ENCODE peak calls at places on chromosomes 12 and 14, in seven cellular contexts. One of them, this sample, is unnamed.

GRCh38 chr12:46384451-46385301 is 12.1 kb upstream of the SLC38A2 start:
- DNase-seq in type B pancreatic cell: no peak
- DNase-seq in kidney: no peak
- DNase-seq in heart right ventricle: no peak
- DNase-seq in A549: no peak
- DNase-seq in GM06990: no peak
- DNase-seq in tibial artery: no peak
- DNase-seq in this sample: no peak

GRCh38 chr12:17511369-17511768 is 578.6 kb downstream of the RERGL start:
- DNase-seq in type B pancreatic cell: no peak
- DNase-seq in kidney: no peak
- DNase-seq in heart right ventricle: no peak
- DNase-seq in A549: peak
- DNase-seq in GM06990: no peak
- DNase-seq in tibial artery: no peak
- DNase-seq in this sample: no peak

GRCh38 chr14:105314287-105315185 is at the start of gene PACS2:
- DNase-seq in type B pancreatic cell: peak
- DNase-seq in kidney: peak
- DNase-seq in heart right ventricle: peak
- DNase-seq in A549: peak
- DNase-seq in GM06990: peak
- DNase-seq in tibial artery: peak
- DNase-seq in this sample: peak

GRCh38 chr12:132502149-132502881 is 12.4 kb downstream of the FBRSL1 start:
- DNase-seq in type B pancreatic cell: no peak
- DNase-seq in kidney: no peak
- DNase-seq in heart right ventricle: no peak
- DNase-seq in A549: no peak
- DNase-seq in GM06990: no peak
- DNase-seq in tibial artery: no peak
- DNase-seq in this sample: no peak

GRCh38 chr12:52246720-52247621 is 13.9 kb downstream of the KRT7 start:
- DNase-seq in type B pancreatic cell: no peak
- DNase-seq in kidney: no peak
- DNase-seq in heart right ventricle: no peak
- DNase-seq in A549: peak
- DNase-seq in GM06990: no peak
- DNase-seq in tibial artery: no peak
- DNase-seq in this sample: no peak

GRCh38 chr12:55681142-55682077 is 26.3 kb downstream of the ITGA7 start:
- DNase-seq in type B pancreatic cell: no peak
- DNase-seq in kidney: peak
- DNase-seq in heart right ventricle: peak
- DNase-seq in A549: peak
- DNase-seq in GM06990: no peak
- DNase-seq in tibial artery: peak
- DNase-seq in this sample: peak

GRCh38 chr14:70655110-70655826 is 13.6 kb downstream of the TTC9 start:
- DNase-seq in type B pancreatic cell: no peak
- DNase-seq in kidney: no peak
- DNase-seq in heart right ventricle: no peak
- DNase-seq in A549: no peak
- DNase-seq in GM06990: peak
- DNase-seq in tibial artery: no peak
- DNase-seq in this sample: no peak

GRCh38 chr14:69056389-69056788 is 77.3 kb upstream of the ACTN1 start:
- DNase-seq in type B pancreatic cell: no peak
- DNase-seq in kidney: no peak
- DNase-seq in heart right ventricle: no peak
- DNase-seq in A549: no peak
- DNase-seq in GM06990: no peak
- DNase-seq in tibial artery: no peak
- DNase-seq in this sample: no peak

GRCh38 chr14:88242426-88242825 is 80.6 kb downstream of the KCNK10 start:
- DNase-seq in type B pancreatic cell: no peak
- DNase-seq in kidney: no peak
- DNase-seq in heart right ventricle: no peak
- DNase-seq in A549: no peak
- DNase-seq in GM06990: no peak
- DNase-seq in tibial artery: no peak
- DNase-seq in this sample: no peak

GRCh38 chr12:7678744-7679143 is 13.0 kb upstream of the APOBEC1 start:
- DNase-seq in type B pancreatic cell: no peak
- DNase-seq in kidney: no peak
- DNase-seq in heart right ventricle: no peak
- DNase-seq in A549: no peak
- DNase-seq in GM06990: no peak
- DNase-seq in tibial artery: no peak
- DNase-seq in this sample: no peak
- TF ChIP-seq CTCF in type B pancreatic cell: no peak
- TF ChIP-seq CTCF in kidney: no peak
- TF ChIP-seq CTCF in heart right ventricle: no peak
- TF ChIP-seq CTCF in A549: no peak
- TF ChIP-seq CTCF in GM06990: no peak
- TF ChIP-seq CTCF in tibial artery: no peak
- TF ChIP-seq CTCF in this sample: no peak

GRCh38 chr12:120444676-120445075 is 1.5 kb downstream of the TRIAP1 start:
- DNase-seq in type B pancreatic cell: no peak
- DNase-seq in kidney: no peak
- DNase-seq in heart right ventricle: no peak
- DNase-seq in A549: no peak
- DNase-seq in GM06990: no peak
- DNase-seq in tibial artery: no peak
- DNase-seq in this sample: no peak

GRCh38 chr12:120438495-120439198 is 734 bp downstream of the COX6A1 start:
- DNase-seq in type B pancreatic cell: no peak
- DNase-seq in kidney: no peak
- DNase-seq in heart right ventricle: no peak
- DNase-seq in A549: no peak
- DNase-seq in GM06990: peak
- DNase-seq in tibial artery: no peak
- DNase-seq in this sample: no peak

GRCh38 chr12:120437735-120438494 is at the start of gene COX6A1:
- DNase-seq in type B pancreatic cell: peak
- DNase-seq in kidney: peak
- DNase-seq in heart right ventricle: peak
- DNase-seq in A549: peak
- DNase-seq in GM06990: peak
- DNase-seq in tibial artery: peak
- DNase-seq in this sample: peak

GRCh38 chr12:120439646-120440247 is 1.8 kb downstream of the COX6A1 start:
- DNase-seq in type B pancreatic cell: peak
- DNase-seq in kidney: no peak
- DNase-seq in heart right ventricle: peak
- DNase-seq in A549: peak
- DNase-seq in GM06990: peak
- DNase-seq in tibial artery: no peak
- DNase-seq in this sample: peak
- TF ChIP-seq CTCF in type B pancreatic cell: peak
- TF ChIP-seq CTCF in kidney: peak
- TF ChIP-seq CTCF in heart right ventricle: peak
- TF ChIP-seq CTCF in A549: peak
- TF ChIP-seq CTCF in GM06990: peak
- TF ChIP-seq CTCF in tibial artery: peak
- TF ChIP-seq CTCF in this sample: peak

GRCh38 chr14:55314449-55314848 is 43.2 kb downstream of the FBXO34 start:
- DNase-seq in type B pancreatic cell: no peak
- DNase-seq in kidney: no peak
- DNase-seq in heart right ventricle: no peak
- DNase-seq in A549: no peak
- DNase-seq in GM06990: no peak
- DNase-seq in tibial artery: no peak
- DNase-seq in this sample: no peak

GRCh38 chr14:55317503-55317902 is 46.3 kb downstream of the FBXO34 start:
- DNase-seq in type B pancreatic cell: no peak
- DNase-seq in kidney: no peak
- DNase-seq in heart right ventricle: no peak
- DNase-seq in A549: no peak
- DNase-seq in GM06990: no peak
- DNase-seq in tibial artery: no peak
- DNase-seq in this sample: no peak

GRCh38 chr14:55313480-55313879 is 42.3 kb downstream of the FBXO34 start:
- DNase-seq in type B pancreatic cell: no peak
- DNase-seq in kidney: no peak
- DNase-seq in heart right ventricle: no peak
- DNase-seq in A549: no peak
- DNase-seq in GM06990: no peak
- DNase-seq in tibial artery: no peak
- DNase-seq in this sample: no peak

GRCh38 chr14:55316528-55316927 is 45.3 kb downstream of the FBXO34 start:
- DNase-seq in type B pancreatic cell: no peak
- DNase-seq in kidney: no peak
- DNase-seq in heart right ventricle: no peak
- DNase-seq in A549: no peak
- DNase-seq in GM06990: no peak
- DNase-seq in tibial artery: no peak
- DNase-seq in this sample: no peak

DNA sequence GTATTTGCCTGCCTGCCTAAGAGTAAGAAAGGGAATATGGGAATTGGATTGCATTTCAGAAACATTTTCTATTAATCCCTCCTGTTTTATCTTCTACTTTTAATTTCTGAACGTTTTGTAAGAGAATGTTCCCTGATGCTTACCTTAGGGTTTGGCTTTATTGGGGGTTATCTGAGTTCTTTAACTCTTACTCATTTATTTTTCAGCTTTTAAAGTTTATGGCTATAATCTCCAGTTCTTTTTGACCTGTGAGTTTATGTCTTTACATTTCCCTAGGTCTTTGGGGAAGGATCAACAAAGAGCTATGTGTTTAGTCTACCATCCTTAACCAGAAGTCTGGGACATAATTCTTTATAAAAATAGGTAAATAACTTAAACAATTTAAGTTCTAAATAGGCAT is 46.7 kb downstream of the FBXO34 start:
- DNase-seq in type B pancreatic cell: no peak
- DNase-seq in kidney: no peak
- DNase-seq in heart right ventricle: no peak
- DNase-seq in A549: no peak
- DNase-seq in GM06990: no peak
- DNase-seq in tibial artery: no peak
- DNase-seq in this sample: no peak
- TF ChIP-seq CTCF in type B pancreatic cell: no peak
- TF ChIP-seq CTCF in kidney: no peak
- TF ChIP-seq CTCF in heart right ventricle: no peak
- TF ChIP-seq CTCF in A549: no peak
- TF ChIP-seq CTCF in GM06990: no peak
- TF ChIP-seq CTCF in tibial artery: no peak
- TF ChIP-seq CTCF in this sample: no peak

GRCh38 chr14:99995700-99996356 is 69.4 kb upstream of the EVL start:
- DNase-seq in type B pancreatic cell: no peak
- DNase-seq in kidney: no peak
- DNase-seq in heart right ventricle: peak
- DNase-seq in A549: peak
- DNase-seq in GM06990: peak
- DNase-seq in tibial artery: peak
- DNase-seq in this sample: peak
- TF ChIP-seq CTCF in type B pancreatic cell: peak
- TF ChIP-seq CTCF in kidney: peak
- TF ChIP-seq CTCF in heart right ventricle: peak
- TF ChIP-seq CTCF in A549: peak
- TF ChIP-seq CTCF in GM06990: peak
- TF ChIP-seq CTCF in tibial artery: peak
- TF ChIP-seq CTCF in this sample: peak

DNA sequence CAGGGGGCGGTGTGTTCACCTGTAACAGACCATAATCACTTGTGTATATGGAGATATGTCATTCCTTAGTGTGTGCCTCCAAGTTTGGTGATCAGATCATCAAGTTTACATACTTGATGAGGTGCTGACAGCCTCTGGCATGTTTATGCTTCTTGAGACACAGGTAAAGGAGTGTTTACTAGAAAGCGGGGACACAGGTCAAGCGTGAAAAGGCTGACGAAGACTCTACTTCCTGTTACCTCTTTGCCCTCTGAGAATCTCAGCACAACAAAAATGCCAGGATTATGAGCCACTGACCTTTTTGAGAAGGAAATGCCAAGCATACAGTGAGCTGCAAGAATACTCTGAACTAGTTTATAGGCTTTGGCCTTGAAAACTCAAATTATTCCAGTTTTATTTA is 29.6 kb downstream of the PRDM4 start:
- DNase-seq in type B pancreatic cell: no peak
- DNase-seq in kidney: no peak
- DNase-seq in heart right ventricle: no peak
- DNase-seq in A549: no peak
- DNase-seq in GM06990: peak
- DNase-seq in tibial artery: no peak
- DNase-seq in this sample: no peak
- TF ChIP-seq CTCF in type B pancreatic cell: no peak
- TF ChIP-seq CTCF in kidney: no peak
- TF ChIP-seq CTCF in heart right ventricle: no peak
- TF ChIP-seq CTCF in A549: no peak
- TF ChIP-seq CTCF in GM06990: no peak
- TF ChIP-seq CTCF in tibial artery: no peak
- TF ChIP-seq CTCF in this sample: no peak

DNA sequence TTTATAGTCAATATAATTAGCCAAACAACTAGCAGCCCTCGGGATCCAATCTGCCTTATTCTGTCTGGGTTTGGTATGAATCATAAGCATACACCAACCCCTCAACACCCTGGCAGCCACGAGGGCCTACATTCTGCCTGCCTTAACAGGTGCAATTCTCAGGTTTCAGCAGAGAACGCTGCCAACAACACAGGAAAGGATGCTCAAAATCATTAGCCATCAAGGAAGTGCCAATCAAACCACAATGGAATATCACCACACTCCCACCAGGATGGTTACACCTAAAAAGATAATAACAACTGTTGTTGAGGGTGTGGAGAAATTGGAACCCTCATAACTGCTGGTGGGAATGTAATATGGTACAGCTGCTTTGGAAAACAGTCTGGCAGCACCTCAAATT is 122.8 kb downstream of the TTC7B start:
- DNase-seq in type B pancreatic cell: no peak
- DNase-seq in kidney: no peak
- DNase-seq in heart right ventricle: no peak
- DNase-seq in A549: no peak
- DNase-seq in GM06990: no peak
- DNase-seq in tibial artery: no peak
- DNase-seq in this sample: no peak
- TF ChIP-seq CTCF in type B pancreatic cell: no peak
- TF ChIP-seq CTCF in kidney: no peak
- TF ChIP-seq CTCF in heart right ventricle: no peak
- TF ChIP-seq CTCF in A549: no peak
- TF ChIP-seq CTCF in GM06990: no peak
- TF ChIP-seq CTCF in tibial artery: no peak
- TF ChIP-seq CTCF in this sample: no peak